ENCODE peak calls at places on chromosomes 13 and 19, in seven cellular contexts. One of them, this sample, is unnamed.

GRCh38 chr13:113083402-113084061 is 22.1 kb upstream of the F7 start:
- DNase-seq in PC-3: peak
- DNase-seq in HCT116: peak
- DNase-seq in mammary epithelial cell: no peak
- DNase-seq in mesenchymal stem cell: no peak
- DNase-seq in H9: no peak
- DNase-seq in fibroblast of lung: peak
- DNase-seq in this sample: peak

GRCh38 chr13:91381371-91381770 is 17.1 kb upstream of the GPC5 start:
- DNase-seq in PC-3: peak
- DNase-seq in HCT116: no peak
- DNase-seq in mammary epithelial cell: no peak
- DNase-seq in mesenchymal stem cell: peak
- DNase-seq in H9: no peak
- DNase-seq in fibroblast of lung: peak
- DNase-seq in this sample: peak

GRCh38 chr13:30847697-30848307 is 58.3 kb upstream of the MEDAG start:
- DNase-seq in PC-3: no peak
- DNase-seq in HCT116: no peak
- DNase-seq in mammary epithelial cell: peak
- DNase-seq in mesenchymal stem cell: peak
- DNase-seq in H9: no peak
- DNase-seq in fibroblast of lung: peak
- DNase-seq in this sample: peak

GRCh38 chr19:18306903-18307681 is 15.8 kb downstream of the LSM4 start:
- DNase-seq in PC-3: no peak
- DNase-seq in HCT116: no peak
- DNase-seq in mammary epithelial cell: no peak
- DNase-seq in mesenchymal stem cell: no peak
- DNase-seq in H9: no peak
- DNase-seq in fibroblast of lung: peak
- DNase-seq in this sample: no peak

GRCh38 chr19:10966809-10967208 is 6.0 kb downstream of the SMARCA4 start:
- DNase-seq in PC-3: no peak
- DNase-seq in HCT116: no peak
- DNase-seq in mammary epithelial cell: no peak
- DNase-seq in mesenchymal stem cell: no peak
- DNase-seq in H9: no peak
- DNase-seq in fibroblast of lung: no peak
- DNase-seq in this sample: no peak

GRCh38 chr19:39254539-39255345 is 6.1 kb upstream of the IFNL4 start:
- DNase-seq in PC-3: no peak
- DNase-seq in HCT116: no peak
- DNase-seq in mammary epithelial cell: no peak
- DNase-seq in mesenchymal stem cell: no peak
- DNase-seq in H9: no peak
- DNase-seq in fibroblast of lung: no peak
- DNase-seq in this sample: no peak

GRCh38 chr13:97425570-97425969 is 8.4 kb upstream of the RAP2A start:
- DNase-seq in PC-3: no peak
- DNase-seq in HCT116: no peak
- DNase-seq in mammary epithelial cell: no peak
- DNase-seq in mesenchymal stem cell: no peak
- DNase-seq in H9: no peak
- DNase-seq in fibroblast of lung: no peak
- DNase-seq in this sample: peak

GRCh38 chr13:47696677-47697076 is 304.4 kb downstream of the SUCLA2 start:
- DNase-seq in PC-3: no peak
- DNase-seq in HCT116: no peak
- DNase-seq in mammary epithelial cell: no peak
- DNase-seq in mesenchymal stem cell: no peak
- DNase-seq in H9: peak
- DNase-seq in fibroblast of lung: no peak
- DNase-seq in this sample: no peak

GRCh38 chr13:106484755-106485193 is 50.7 kb downstream of the EFNB2 start:
- DNase-seq in PC-3: no peak
- DNase-seq in HCT116: no peak
- DNase-seq in mammary epithelial cell: no peak
- DNase-seq in mesenchymal stem cell: no peak
- DNase-seq in H9: no peak
- DNase-seq in fibroblast of lung: peak
- DNase-seq in this sample: no peak

GRCh38 chr19:13938361-13939027 is at the start of gene PODNL1:
- DNase-seq in PC-3: no peak
- DNase-seq in HCT116: no peak
- DNase-seq in mammary epithelial cell: peak
- DNase-seq in mesenchymal stem cell: peak
- DNase-seq in H9: no peak
- DNase-seq in fibroblast of lung: peak
- DNase-seq in this sample: peak

GRCh38 chr19:4362871-4363545 is 19.6 kb downstream of the MPND start:
- DNase-seq in PC-3: peak
- DNase-seq in HCT116: no peak
- DNase-seq in mammary epithelial cell: no peak
- DNase-seq in mesenchymal stem cell: no peak
- DNase-seq in H9: peak
- DNase-seq in fibroblast of lung: no peak
- DNase-seq in this sample: no peak

GRCh38 chr13:57631607-57632275 is at the start of gene PCDH17:
- DNase-seq in PC-3: no peak
- DNase-seq in HCT116: no peak
- DNase-seq in mammary epithelial cell: no peak
- DNase-seq in mesenchymal stem cell: peak
- DNase-seq in H9: peak
- DNase-seq in fibroblast of lung: peak
- DNase-seq in this sample: peak

GRCh38 chr19:16330368-16330801 is 5.8 kb downstream of the KLF2 start:
- DNase-seq in PC-3: peak
- DNase-seq in HCT116: peak
- DNase-seq in mammary epithelial cell: peak
- DNase-seq in mesenchymal stem cell: peak
- DNase-seq in H9: no peak
- DNase-seq in fibroblast of lung: peak
- DNase-seq in this sample: peak

GRCh38 chr19:2631213-2631821 is 71.2 kb downstream of the GNG7 start:
- DNase-seq in PC-3: peak
- DNase-seq in HCT116: no peak
- DNase-seq in mammary epithelial cell: no peak
- DNase-seq in mesenchymal stem cell: no peak
- DNase-seq in H9: no peak
- DNase-seq in fibroblast of lung: peak
- DNase-seq in this sample: no peak

GRCh38 chr19:51123381-51124186 is 1.1 kb upstream of the SIGLEC9 start:
- DNase-seq in PC-3: no peak
- DNase-seq in HCT116: no peak
- DNase-seq in mammary epithelial cell: no peak
- DNase-seq in mesenchymal stem cell: no peak
- DNase-seq in H9: no peak
- DNase-seq in fibroblast of lung: no peak
- DNase-seq in this sample: no peak

GRCh38 chr19:20243629-20244028 is 76.6 kb downstream of the ZNF486 start:
- DNase-seq in PC-3: no peak
- DNase-seq in HCT116: no peak
- DNase-seq in mammary epithelial cell: no peak
- DNase-seq in mesenchymal stem cell: no peak
- DNase-seq in H9: no peak
- DNase-seq in fibroblast of lung: no peak
- DNase-seq in this sample: no peak

GRCh38 chr19:39428309-39429112 is 7.2 kb downstream of the RPS16 start:
- DNase-seq in PC-3: no peak
- DNase-seq in HCT116: no peak
- DNase-seq in mammary epithelial cell: no peak
- DNase-seq in mesenchymal stem cell: peak
- DNase-seq in H9: peak
- DNase-seq in fibroblast of lung: peak
- DNase-seq in this sample: peak

GRCh38 chr13:26867451-26868067 is 107.0 kb upstream of the GPR12 start:
- DNase-seq in PC-3: peak
- DNase-seq in HCT116: no peak
- DNase-seq in mammary epithelial cell: peak
- DNase-seq in mesenchymal stem cell: peak
- DNase-seq in H9: no peak
- DNase-seq in fibroblast of lung: peak
- DNase-seq in this sample: peak

GRCh38 chr13:108365255-108365654 is 95.7 kb downstream of the TNFSF13B start:
- DNase-seq in PC-3: no peak
- DNase-seq in HCT116: no peak
- DNase-seq in mammary epithelial cell: no peak
- DNase-seq in mesenchymal stem cell: no peak
- DNase-seq in H9: no peak
- DNase-seq in fibroblast of lung: no peak
- DNase-seq in this sample: no peak

GRCh38 chr19:8393871-8394250 is 3.7 kb downstream of the RAB11B start:
- DNase-seq in PC-3: no peak
- DNase-seq in HCT116: no peak
- DNase-seq in mammary epithelial cell: no peak
- DNase-seq in mesenchymal stem cell: no peak
- DNase-seq in H9: no peak
- DNase-seq in fibroblast of lung: no peak
- DNase-seq in this sample: no peak

GRCh38 chr19:3360494-3361383 is 5.6 kb upstream of the NFIC start:
- DNase-seq in PC-3: peak
- DNase-seq in HCT116: no peak
- DNase-seq in mammary epithelial cell: no peak
- DNase-seq in mesenchymal stem cell: peak
- DNase-seq in H9: no peak
- DNase-seq in fibroblast of lung: no peak
- DNase-seq in this sample: no peak

GRCh38 chr19:45638930-45639729 is at the start of gene EML2:
- DNase-seq in PC-3: peak
- DNase-seq in HCT116: no peak
- DNase-seq in mammary epithelial cell: peak
- DNase-seq in mesenchymal stem cell: peak
- DNase-seq in H9: peak
- DNase-seq in fibroblast of lung: no peak
- DNase-seq in this sample: peak
- H2AFZ ChIP-seq in PC-3: peak
- H2AFZ ChIP-seq in HCT116: no peak
- H2AFZ ChIP-seq in mammary epithelial cell: peak
- H2AFZ ChIP-seq in mesenchymal stem cell: no peak
- H2AFZ ChIP-seq in H9: no peak
- H2AFZ ChIP-seq in fibroblast of lung: peak
- H2AFZ ChIP-seq in this sample: peak

GRCh38 chr13:74061939-74062595 is 72.1 kb downstream of the KLF12 start:
- DNase-seq in PC-3: no peak
- DNase-seq in HCT116: no peak
- DNase-seq in mammary epithelial cell: no peak
- DNase-seq in mesenchymal stem cell: peak
- DNase-seq in H9: no peak
- DNase-seq in fibroblast of lung: peak
- DNase-seq in this sample: peak
- H2AFZ ChIP-seq in PC-3: no peak
- H2AFZ ChIP-seq in HCT116: no peak
- H2AFZ ChIP-seq in mammary epithelial cell: no peak
- H2AFZ ChIP-seq in mesenchymal stem cell: no peak
- H2AFZ ChIP-seq in H9: no peak
- H2AFZ ChIP-seq in fibroblast of lung: no peak
- H2AFZ ChIP-seq in this sample: no peak

GRCh38 chr19:29771708-29772415 is 39.9 kb upstream of the CCNE1 start:
- DNase-seq in PC-3: peak
- DNase-seq in HCT116: peak
- DNase-seq in mammary epithelial cell: peak
- DNase-seq in mesenchymal stem cell: peak
- DNase-seq in H9: peak
- DNase-seq in fibroblast of lung: peak
- DNase-seq in this sample: peak

GRCh38 chr19:29770653-29771052 is 41.1 kb upstream of the CCNE1 start:
- DNase-seq in PC-3: no peak
- DNase-seq in HCT116: no peak
- DNase-seq in mammary epithelial cell: no peak
- DNase-seq in mesenchymal stem cell: no peak
- DNase-seq in H9: no peak
- DNase-seq in fibroblast of lung: no peak
- DNase-seq in this sample: no peak

GRCh38 chr19:29773141-29773540 is 38.6 kb upstream of the CCNE1 start:
- DNase-seq in PC-3: no peak
- DNase-seq in HCT116: no peak
- DNase-seq in mammary epithelial cell: no peak
- DNase-seq in mesenchymal stem cell: no peak
- DNase-seq in H9: no peak
- DNase-seq in fibroblast of lung: no peak
- DNase-seq in this sample: no peak

GRCh38 chr19:29774126-29774525 is 37.7 kb upstream of the CCNE1 start:
- DNase-seq in PC-3: no peak
- DNase-seq in HCT116: no peak
- DNase-seq in mammary epithelial cell: no peak
- DNase-seq in mesenchymal stem cell: no peak
- DNase-seq in H9: no peak
- DNase-seq in fibroblast of lung: no peak
- DNase-seq in this sample: no peak

DNA sequence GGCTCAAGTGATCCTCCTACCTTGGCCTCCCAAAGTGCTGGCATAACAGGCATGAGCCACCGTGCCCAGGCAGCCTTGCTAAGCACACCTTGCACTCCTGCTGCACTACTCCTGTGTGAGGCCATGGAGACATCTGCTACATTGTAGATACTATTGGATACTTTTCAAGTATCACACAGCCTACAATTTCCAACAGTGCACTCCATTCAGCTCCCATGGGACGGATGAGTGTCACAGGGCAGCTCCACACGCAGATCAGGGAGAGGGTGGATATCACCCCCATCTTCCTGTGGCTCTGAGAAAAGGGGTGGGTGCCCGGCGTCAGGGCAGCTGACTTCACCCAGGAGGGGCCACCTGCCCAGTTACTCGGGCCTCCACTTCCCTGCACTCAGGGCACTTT is 39.1 kb upstream of the CCNE1 start:
- DNase-seq in PC-3: no peak
- DNase-seq in HCT116: no peak
- DNase-seq in mammary epithelial cell: no peak
- DNase-seq in mesenchymal stem cell: no peak
- DNase-seq in H9: no peak
- DNase-seq in fibroblast of lung: no peak
- DNase-seq in this sample: no peak
- H2AFZ ChIP-seq in PC-3: no peak
- H2AFZ ChIP-seq in HCT116: no peak
- H2AFZ ChIP-seq in mammary epithelial cell: no peak
- H2AFZ ChIP-seq in mesenchymal stem cell: no peak
- H2AFZ ChIP-seq in H9: no peak
- H2AFZ ChIP-seq in fibroblast of lung: no peak
- H2AFZ ChIP-seq in this sample: no peak

DNA sequence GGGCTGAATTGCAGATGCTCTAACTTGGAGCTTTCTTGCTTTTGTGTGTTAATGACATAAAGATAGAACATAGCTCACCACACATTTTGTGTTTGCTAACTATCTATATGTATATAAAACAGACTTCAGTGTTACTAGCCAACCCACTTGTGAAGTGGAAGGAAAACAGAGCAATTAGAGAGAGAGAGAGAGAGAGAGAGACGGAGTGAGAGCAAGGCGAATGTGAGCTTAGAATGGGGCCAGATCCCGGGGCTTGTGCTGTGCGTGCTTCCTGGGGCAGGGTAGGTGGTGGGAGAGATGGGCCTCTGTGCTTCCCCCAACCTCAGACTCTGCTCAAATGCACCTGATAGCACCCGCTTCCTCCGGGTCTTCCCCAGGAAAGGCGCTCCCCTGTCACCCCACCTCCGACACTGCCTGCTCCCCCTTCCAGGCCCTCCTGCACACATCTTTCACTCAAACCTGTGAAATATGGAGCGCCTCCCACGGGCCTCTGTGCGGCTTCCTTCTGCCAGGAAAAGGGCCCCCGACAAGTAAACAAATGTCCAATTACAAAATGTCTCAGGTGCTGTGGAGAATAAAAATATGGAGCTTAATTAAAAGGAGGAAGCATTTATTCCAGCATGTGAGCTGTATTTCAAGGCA is 15.8 kb upstream of the CCNE1 start:
- DNase-seq in PC-3: no peak
- DNase-seq in HCT116: no peak
- DNase-seq in mammary epithelial cell: no peak
- DNase-seq in mesenchymal stem cell: no peak
- DNase-seq in H9: no peak
- DNase-seq in fibroblast of lung: no peak
- DNase-seq in this sample: no peak
- H2AFZ ChIP-seq in PC-3: no peak
- H2AFZ ChIP-seq in HCT116: no peak
- H2AFZ ChIP-seq in mammary epithelial cell: no peak
- H2AFZ ChIP-seq in mesenchymal stem cell: no peak
- H2AFZ ChIP-seq in H9: no peak
- H2AFZ ChIP-seq in fibroblast of lung: no peak
- H2AFZ ChIP-seq in this sample: no peak